ENCODE peak calls at places on chromosomes 11 and 22, in ten cellular contexts. P is cardiac fibroblast; T is fibroblast of villous mesenchyme; Q is CD8-positive, alpha-beta T cell; W is fibroblast of mammary gland; G is breast epithelium; I is heart left ventricle; B is Panc1; M is H9; Y is lung. U is an unnamed sample.
A peak's percentile ranks its signal among the peaks of the same experiment; 100 is the strongest.

GRCh38 chr11:13701506-13701905 is 33.0 kb downstream of the FAR1 start:
- DNase-seq in Q (no peak), M (no peak), I (no peak), T (no peak), Y (no peak), W (no peak), B (no peak), G (no peak), P (no peak), U (no peak)

GRCh38 chr11:290621-291231 is 1.8 kb downstream of the PGGHG start:
- DNase-seq in T (no peak), Y (no peak), B (no peak), G (no peak), M (no peak), W (no peak), Q (no peak), P (no peak), I (no peak), U (no peak)

GRCh38 chr11:17571431-17572358 is 24.6 kb downstream of the OTOG start:
- DNase-seq in B (no peak), P (no peak), M (peak; percentile 12), W (no peak), Q (no peak), Y (no peak), G (no peak), T (no peak), I (no peak), U (no peak)

GRCh38 chr11:64097468-64098317 is 62.0 kb downstream of the FLRT1 start:
- DNase-seq in Q (no peak), B (no peak), T (no peak), W (no peak), Y (no peak), I (no peak), M (no peak), G (no peak), P (no peak), U (no peak)

GRCh38 chr11:27227744-27228143 is 135.3 kb downstream of the CCDC34 start:
- DNase-seq in B (no peak), M (no peak), I (no peak), T (no peak), Y (no peak), G (no peak), P (no peak), Q (no peak), W (no peak), U (no peak)

GRCh38 chr11:14413307-14414072 is 54.5 kb upstream of the RRAS2 start:
- DNase-seq in G (peak; percentile 41), T (peak; percentile 31), I (peak; percentile 46), Q (no peak), P (peak; percentile 79), Y (no peak), B (no peak), M (peak; percentile 82), W (peak; percentile 87), U (no peak)

GRCh38 chr11:2039198-2039759 is 41.6 kb upstream of the H19 start:
- DNase-seq in I (no peak), B (no peak), W (no peak), M (no peak), P (no peak), G (no peak), Q (no peak), Y (no peak), T (no peak), U (no peak)

GRCh38 chr22:39117585-39118191 is 20.6 kb downstream of the APOBEC3H start:
- DNase-seq in P (peak; percentile 66), W (peak; percentile 67), T (peak; percentile 71), G (no peak), I (no peak), M (peak; percentile 62), Q (peak; percentile 77), B (peak; percentile 24), Y (no peak), U (peak; percentile 57)

GRCh38 chr11:114340311-114341131 is 44.3 kb downstream of the NNMT start:
- DNase-seq in P (peak; percentile 88), M (peak; percentile 73), I (peak; percentile 37), Y (no peak), G (no peak), B (peak; percentile 43), T (peak; percentile 85), Q (peak; percentile 30), W (peak; percentile 86), U (peak; percentile 86)

DNA sequence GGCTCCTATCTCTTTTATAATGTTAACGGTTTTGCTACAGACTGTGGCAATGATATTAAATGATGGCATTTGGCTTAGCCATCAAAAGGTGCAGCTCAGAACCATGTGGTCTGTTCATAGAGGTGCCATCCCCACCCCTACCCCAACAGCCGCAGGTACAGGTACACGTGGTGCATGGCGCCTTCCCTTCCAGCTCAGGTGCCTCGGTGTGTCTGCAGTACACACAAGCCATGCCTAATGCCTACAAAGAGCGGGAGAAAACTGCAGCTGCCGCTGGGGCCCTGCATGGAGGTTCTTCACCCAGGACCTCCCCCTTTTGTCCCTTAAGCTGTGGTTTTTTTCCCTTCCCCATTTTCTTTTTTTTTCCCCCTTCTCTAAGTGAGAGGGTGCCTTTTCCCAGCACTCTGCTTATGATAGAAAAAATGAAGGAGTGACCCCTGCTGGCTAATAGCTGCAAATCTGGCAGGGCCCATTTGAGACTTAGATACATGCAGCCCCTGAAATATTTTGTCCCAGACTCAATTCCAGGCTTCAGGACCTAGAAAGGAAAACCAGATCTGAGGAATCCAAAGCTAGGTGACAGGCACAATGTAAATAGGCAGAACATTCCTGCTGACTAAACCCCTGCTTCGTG is 6.5 kb downstream of the OR52M1 start:
- DNase-seq in G (no peak), M (peak; percentile 30), T (peak; percentile 3), P (peak; percentile 35), Q (no peak), B (no peak), I (no peak), Y (no peak), W (no peak), U (peak; percentile 14)
- TF ChIP-seq CTCF in G (no peak), M (peak; percentile 68), T (peak; percentile 18), P (peak; percentile 41), Q (no peak), B (peak; percentile 71), I (no peak), Y (no peak), W (peak; percentile 21), U (peak; percentile 40)

GRCh38 chr22:29156507-29156906 is 49.2 kb upstream of the EMID1 start:
- DNase-seq in G (no peak), Y (no peak), T (no peak), P (no peak), W (peak; percentile 2), B (no peak), Q (no peak), M (peak; percentile 72), I (no peak), U (no peak)
- TF ChIP-seq CTCF in G (no peak), Y (no peak), T (peak; percentile 34), P (peak; percentile 25), W (peak; percentile 14), B (no peak), Q (no peak), M (peak; percentile 54), I (no peak), U (no peak)

DNA sequence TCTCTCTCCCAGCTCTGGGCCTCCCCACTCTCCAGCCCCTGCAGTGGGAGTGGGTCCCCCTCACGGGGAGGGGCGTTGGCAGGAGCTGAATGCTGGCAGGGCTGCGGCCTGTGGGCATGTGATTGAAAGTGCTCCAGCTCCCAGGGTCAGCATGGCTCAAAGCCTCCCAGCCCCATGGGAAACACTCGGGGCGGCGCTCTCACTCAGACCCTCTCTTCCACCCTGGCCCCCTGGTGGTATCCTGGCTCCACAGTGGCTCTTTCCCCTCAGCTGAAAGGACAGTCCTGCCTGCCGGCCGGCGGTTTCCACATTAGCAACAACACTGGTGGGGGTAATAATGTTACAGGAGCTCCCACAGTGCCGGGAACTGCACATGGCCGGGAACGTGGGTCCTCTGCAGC is 35.5 kb downstream of the POLR3H start:
- DNase-seq in G (no peak), Q (no peak), T (no peak), M (peak; percentile 32), B (no peak), W (no peak), Y (no peak), I (peak; percentile 69), P (no peak), U (no peak)
- TF ChIP-seq CTCF in G (no peak), Q (no peak), T (no peak), M (peak; percentile 30), B (no peak), W (no peak), Y (no peak), I (no peak), P (peak; percentile 5), U (no peak)

DNA sequence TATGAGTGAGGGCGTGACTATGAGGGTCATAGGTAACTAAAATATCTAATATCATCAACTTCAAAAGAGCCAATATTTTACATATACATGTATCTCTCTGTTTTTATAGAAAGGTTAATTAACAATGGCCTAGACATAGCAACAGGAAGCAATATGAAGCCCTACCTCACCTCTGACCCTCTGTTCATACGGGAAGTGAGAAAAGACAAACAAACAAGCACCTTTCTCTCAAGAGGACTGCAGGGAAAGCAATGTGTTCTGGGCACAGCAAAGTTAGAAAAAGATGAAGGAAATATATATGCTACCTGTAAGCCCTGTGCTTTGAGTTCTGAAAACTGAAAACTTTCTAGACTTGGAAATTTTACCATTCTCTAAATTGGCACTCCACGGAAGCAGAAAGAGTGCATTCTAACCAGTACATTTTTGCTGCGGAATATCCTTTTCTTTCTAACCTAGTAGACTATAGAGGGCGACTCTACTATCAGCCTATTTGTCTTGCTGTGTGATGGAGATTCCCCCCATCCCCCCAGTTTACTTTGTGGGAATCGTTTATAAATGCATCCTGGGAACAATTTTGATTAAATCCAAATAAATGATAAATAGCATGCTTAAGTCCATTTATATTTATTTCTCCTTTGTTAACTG is 830.4 kb upstream of the FAT3 start:
- DNase-seq in B (no peak), P (no peak), Q (no peak), W (no peak), G (no peak), M (no peak), T (no peak), Y (no peak), I (no peak), U (no peak)
- TF ChIP-seq CTCF in B (no peak), P (no peak), Q (no peak), W (no peak), G (no peak), M (no peak), T (no peak), Y (no peak), I (no peak), U (no peak)

DNA sequence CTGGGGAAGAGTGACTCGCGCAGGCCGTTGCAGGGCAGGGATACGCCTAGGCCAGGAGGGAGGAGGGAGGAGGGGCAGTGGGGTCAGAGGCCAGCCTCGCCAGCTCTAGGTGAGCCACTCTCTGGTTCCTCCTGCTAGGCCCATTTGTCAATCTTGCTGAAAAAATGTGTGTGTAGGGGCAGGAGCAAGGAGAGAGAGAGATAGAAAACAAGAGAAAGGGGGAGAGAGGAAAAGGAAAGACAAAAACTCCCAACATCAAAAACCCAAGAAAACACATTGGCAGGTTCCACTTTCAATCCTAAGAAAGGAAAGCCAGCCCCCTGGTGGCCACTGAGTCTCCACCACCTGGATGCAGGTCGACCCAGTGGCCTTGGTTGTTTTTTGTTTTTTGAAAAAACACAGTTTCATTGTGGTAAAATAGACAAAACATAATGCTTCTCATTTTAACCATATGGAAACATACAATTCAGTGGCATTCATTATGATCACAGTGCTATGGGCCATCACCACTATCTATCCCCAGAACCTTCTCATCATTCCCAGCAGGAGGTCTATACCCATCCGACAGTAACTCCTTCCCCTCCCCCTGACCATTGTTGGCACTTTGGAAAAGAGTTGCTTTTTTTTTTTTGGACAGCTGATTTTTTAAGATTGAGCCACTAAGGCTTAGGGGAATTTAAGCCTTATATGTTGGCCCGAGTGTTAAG is 10.9 kb downstream of the OMP start:
- DNase-seq in G (no peak), Q (peak; percentile 20), Y (no peak), M (peak; percentile 61), I (no peak), P (peak; percentile 46), W (peak; percentile 47), T (peak; percentile 33), B (no peak), U (peak; percentile 26)
- TF ChIP-seq CTCF in G (peak; percentile 17), Q (no peak), Y (no peak), M (peak; percentile 88), I (peak; percentile 45), P (peak; percentile 64), W (peak; percentile 60), T (peak; percentile 66), B (peak; percentile 86), U (peak; percentile 76)